ENCODE peak calls at places on chromosomes 2 and 18, in six cellular contexts. J, M, L, K, T and U are unnamed samples.

GRCh38 chr2:109342890-109343289 is 213.9 kb downstream of the SH3RF3 start:
- DNase-seq in J (no peak), M (no peak), L (no peak), K (no peak), T (no peak), U (no peak)

GRCh38 chr18:13232060-13232917 is 13.7 kb downstream of the LDLRAD4 start:
- DNase-seq in J (no peak), M (peak; percentile 23), L (no peak), K (no peak), T (no peak), U (no peak)

GRCh38 chr2:37340637-37341036 is 3.8 kb upstream of the QPCT start:
- DNase-seq in J (no peak), M (no peak), L (no peak), K (no peak), T (no peak), U (no peak)

GRCh38 chr18:54204883-54205282 is 19.6 kb downstream of the MBD2 start:
- DNase-seq in J (no peak), M (no peak), L (no peak), K (no peak), T (no peak), U (no peak)

GRCh38 chr2:195162918-195163317 is 494.1 kb upstream of the SLC39A10 start:
- DNase-seq in J (no peak), M (no peak), L (no peak), K (no peak), T (no peak), U (no peak)

GRCh38 chr2:109109342-109109741 is 19.7 kb upstream of the SH3RF3 start:
- DNase-seq in J (no peak), M (no peak), L (no peak), K (no peak), T (no peak), U (no peak)

GRCh38 chr2:40448476-40449079 is 3.3 kb downstream of the SLC8A1 start:
- DNase-seq in J (peak; percentile 46), M (no peak), L (peak; percentile 17), K (no peak), T (peak; percentile 68), U (no peak)

GRCh38 chr2:176533505-176534193 is 264.4 kb downstream of the MTX2 start:
- DNase-seq in J (no peak), M (no peak), L (no peak), K (no peak), T (no peak), U (no peak)

GRCh38 chr2:189337648-189338047 is 103.6 kb upstream of the WDR75 start:
- DNase-seq in J (peak; percentile 55), M (no peak), L (no peak), K (no peak), T (peak; percentile 29), U (no peak)

GRCh38 chr2:40209728-40210127 is 242.2 kb downstream of the SLC8A1 start:
- DNase-seq in J (no peak), M (no peak), L (no peak), K (no peak), T (no peak), U (no peak)

GRCh38 chr2:238042849-238043584 is 17.8 kb upstream of the SCLY start:
- DNase-seq in J (no peak), M (no peak), L (no peak), K (no peak), T (no peak), U (no peak)

GRCh38 chr2:186017278-186017677 is 278.7 kb downstream of the FSIP2 start:
- DNase-seq in J (no peak), M (no peak), L (no peak), K (no peak), T (no peak), U (no peak)

GRCh38 chr2:30421551-30422436 is 25.3 kb upstream of the LCLAT1 start:
- DNase-seq in J (peak; percentile 36), M (no peak), L (peak; percentile 23), K (peak; percentile 22), T (no peak), U (no peak)

GRCh38 chr18:48540329-48541025 is 1.6 kb downstream of the CTIF start:
- DNase-seq in J (peak; percentile 53), M (peak; percentile 84), L (peak; percentile 64), K (no peak), T (peak; percentile 29), U (peak; percentile 34)

GRCh38 chr18:28178720-28179119 is 1.8 kb upstream of the CDH2 start:
- DNase-seq in J (peak; percentile 66), M (no peak), L (no peak), K (no peak), T (peak; percentile 61), U (no peak)

GRCh38 chr2:226048625-226049024 is 649.1 kb downstream of the NYAP2 start:
- DNase-seq in J (peak; percentile 70), M (no peak), L (no peak), K (peak; percentile 92), T (peak; percentile 59), U (no peak)
- TF ChIP-seq CTCF in J (no peak), M (no peak), L (no peak), K (peak; percentile 15), T (no peak), U (no peak)

GRCh38 chr2:66582364-66582974 is 147.5 kb downstream of the MEIS1 start:
- DNase-seq in J (no peak), M (no peak), L (no peak), K (no peak), T (no peak), U (no peak)

GRCh38 chr2:66581461-66582363 is 146.8 kb downstream of the MEIS1 start:
- DNase-seq in J (no peak), M (no peak), L (no peak), K (no peak), T (no peak), U (peak; percentile 38)

GRCh38 chr2:66585616-66586015 is 150.7 kb downstream of the MEIS1 start:
- DNase-seq in J (no peak), M (no peak), L (no peak), K (no peak), T (no peak), U (no peak)

GRCh38 chr2:66584011-66584410 is 149.1 kb downstream of the MEIS1 start:
- DNase-seq in J (no peak), M (no peak), L (no peak), K (no peak), T (no peak), U (no peak)

GRCh38 chr2:66582975-66583842 is 148.3 kb downstream of the MEIS1 start:
- DNase-seq in J (no peak), M (no peak), L (no peak), K (no peak), T (no peak), U (no peak)
- TF ChIP-seq CTCF in J (no peak), M (no peak), L (no peak), K (peak; percentile 13), T (no peak), U (no peak)

DNA sequence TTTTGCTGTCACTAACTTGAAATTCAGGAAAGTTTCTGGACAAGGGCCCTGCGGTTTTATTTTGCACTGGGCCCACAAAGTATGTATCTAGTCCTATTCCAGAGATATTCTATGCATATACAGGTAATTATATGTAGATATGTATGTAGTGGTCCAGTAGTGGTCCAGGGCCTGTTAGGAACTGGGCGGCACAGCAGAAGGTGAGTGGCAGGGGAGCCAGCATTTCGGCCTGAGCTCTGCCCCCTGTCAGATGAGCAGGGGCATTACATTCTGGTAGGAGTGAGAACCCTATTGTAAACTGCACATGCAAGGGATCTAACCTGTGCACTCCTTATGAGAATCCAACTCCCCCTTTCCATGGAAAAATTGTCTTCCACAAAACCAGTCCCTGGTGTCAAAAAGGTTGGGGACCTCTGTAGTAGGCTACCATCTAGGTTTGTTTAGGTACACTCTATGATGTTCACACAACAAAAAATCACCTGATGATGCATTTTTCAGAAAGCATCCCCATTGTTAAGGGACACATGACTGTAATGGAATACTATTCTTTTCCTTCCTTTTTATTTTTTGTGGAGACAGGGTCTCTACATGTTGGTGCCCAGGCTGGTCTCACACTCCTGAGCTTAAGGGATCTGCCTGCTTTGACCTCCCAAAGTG is 2.8 kb upstream of the PPP4R3B start:
- DNase-seq in J (no peak), M (no peak), L (peak; percentile 31), K (no peak), T (peak; percentile 43), U (no peak)
- TF ChIP-seq CTCF in J (peak; percentile 72), M (peak; percentile 32), L (peak; percentile 55), K (peak; percentile 50), T (peak; percentile 69), U (peak; percentile 47)

GRCh38 chr18:34639662-34640061 is 70.4 kb upstream of the DTNA start:
- DNase-seq in J (no peak), M (no peak), L (no peak), K (no peak), T (no peak), U (no peak)

GRCh38 chr18:34648269-34648668 is 61.8 kb upstream of the DTNA start:
- DNase-seq in J (no peak), M (no peak), L (no peak), K (no peak), T (no peak), U (no peak)

GRCh38 chr18:34640273-34640672 is 69.8 kb upstream of the DTNA start:
- DNase-seq in J (no peak), M (no peak), L (no peak), K (no peak), T (no peak), U (no peak)

GRCh38 chr18:34647251-34647650 is 62.8 kb upstream of the DTNA start:
- DNase-seq in J (no peak), M (no peak), L (no peak), K (no peak), T (no peak), U (no peak)

DNA sequence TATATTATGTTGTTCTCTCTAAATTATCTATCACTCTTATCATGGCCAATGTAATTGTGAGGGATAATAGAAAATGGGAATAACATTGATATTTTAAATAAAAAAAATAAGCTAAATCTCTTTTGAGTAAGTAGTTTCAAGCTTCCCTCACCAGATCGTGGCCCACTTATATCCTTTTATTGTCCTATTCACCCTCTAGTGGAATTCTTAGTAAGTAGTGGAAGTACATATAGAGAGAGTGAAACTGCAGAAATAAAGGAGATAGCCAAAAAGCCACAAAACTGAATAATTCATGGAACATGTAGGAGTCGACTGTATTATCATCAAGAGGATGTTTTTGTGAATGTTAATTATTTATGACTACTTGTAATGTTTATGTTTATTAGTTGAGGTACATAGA is 66.1 kb upstream of the DTNA start:
- DNase-seq in J (no peak), M (no peak), L (no peak), K (no peak), T (no peak), U (no peak)
- TF ChIP-seq CTCF in J (no peak), M (no peak), L (no peak), K (no peak), T (no peak), U (no peak)

GRCh38 chr2:199428291-199428690 is 29.4 kb downstream of the SATB2 start:
- DNase-seq in J (no peak), M (no peak), L (no peak), K (no peak), T (no peak), U (no peak)

DNA sequence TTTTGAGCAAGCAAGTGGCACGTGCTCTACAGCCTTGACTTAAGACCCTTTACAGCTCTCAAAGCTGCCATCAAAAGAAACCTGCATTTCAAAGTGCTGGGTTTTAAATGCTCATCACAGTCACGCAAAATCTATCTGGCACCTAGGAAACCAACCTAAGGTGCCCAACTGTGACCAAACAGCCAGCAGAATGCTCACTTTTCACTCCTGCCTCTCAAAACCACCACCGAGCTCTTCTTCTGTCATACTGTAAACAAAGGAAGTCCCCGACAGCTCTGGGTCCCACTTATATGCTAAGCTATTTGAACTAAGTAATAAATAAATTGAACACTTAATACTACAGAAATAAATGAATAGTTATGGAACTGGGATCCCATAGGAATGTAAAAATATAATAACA is 33.6 kb downstream of the SATB2 start:
- DNase-seq in J (no peak), M (no peak), L (no peak), K (no peak), T (no peak), U (no peak)
- TF ChIP-seq CTCF in J (no peak), M (no peak), L (no peak), K (no peak), T (no peak), U (no peak)